ENCODE peak calls at places on chromosomes 3 and 15, in six cellular contexts. R is ovary, D is A549, N is GM12878, G is sigmoid colon, M is suprapubic skin. U is an unnamed sample.

GRCh38 chr3:64244011-64244942 is 19.0 kb upstream of the PRICKLE2 start:
- DNase-seq in R (no peak), D (peak), N (no peak), G (no peak), M (no peak), U (no peak)

GRCh38 chr3:151835751-151836550 is 22.0 kb downstream of the AADAC start:
- DNase-seq in R (no peak), D (peak), N (no peak), G (no peak), M (no peak), U (no peak)

GRCh38 chr3:43691120-43692002 is 623 bp downstream of the ABHD5 start:
- DNase-seq in R (peak), D (peak), N (no peak), G (peak), M (peak), U (peak)

GRCh38 chr3:113783980-113784379 is 37.1 kb downstream of the ATP6V1A start:
- DNase-seq in R (no peak), D (no peak), N (no peak), G (no peak), M (no peak), U (no peak)

GRCh38 chr3:55591893-55592292 is 104.8 kb upstream of the WNT5A start:
- DNase-seq in R (no peak), D (no peak), N (no peak), G (no peak), M (no peak), U (no peak)

GRCh38 chr3:151467069-151467468 is 6.2 kb upstream of the IGSF10 start:
- DNase-seq in R (no peak), D (no peak), N (no peak), G (no peak), M (no peak), U (no peak)

GRCh38 chr15:51135276-51135675 is 40.6 kb upstream of the TNFAIP8L3 start:
- DNase-seq in R (no peak), D (no peak), N (no peak), G (no peak), M (no peak), U (no peak)

GRCh38 chr3:170488802-170489201 is 70.1 kb downstream of the CLDN11 start:
- DNase-seq in R (no peak), D (no peak), N (no peak), G (no peak), M (no peak), U (no peak)

GRCh38 chr15:35833590-35833989 is 287.6 kb upstream of the DPH6 start:
- DNase-seq in R (no peak), D (no peak), N (no peak), G (no peak), M (no peak), U (no peak)

GRCh38 chr15:89379423-89379735 is 44.8 kb upstream of the POLG start:
- DNase-seq in R (no peak), D (no peak), N (no peak), G (no peak), M (no peak), U (no peak)

GRCh38 chr15:65081758-65082157 is 5.2 kb downstream of the KBTBD13 start:
- DNase-seq in R (no peak), D (no peak), N (no peak), G (no peak), M (no peak), U (no peak)

GRCh38 chr3:159764211-159765024 is 224.2 kb upstream of the IL12A start:
- DNase-seq in R (peak), D (peak), N (no peak), G (peak), M (peak), U (no peak)

GRCh38 chr3:180990494-180990893 is 958 bp upstream of the DNAJC19 start:
- DNase-seq in R (no peak), D (no peak), N (no peak), G (no peak), M (no peak), U (no peak)

GRCh38 chr15:97026781-97027180 is 696.3 kb downstream of the NR2F2 start:
- DNase-seq in R (no peak), D (no peak), N (no peak), G (no peak), M (no peak), U (no peak)

GRCh38 chr3:30644615-30645014 is 38.2 kb downstream of the TGFBR2 start:
- DNase-seq in R (no peak), D (no peak), N (no peak), G (peak), M (peak), U (peak)

GRCh38 chr3:57221883-57222282 is 5.6 kb upstream of the APPL1 start:
- DNase-seq in R (no peak), D (no peak), N (no peak), G (no peak), M (no peak), U (no peak)

GRCh38 chr15:71387825-71388224 is 272.6 kb downstream of the THSD4 start:
- DNase-seq in R (no peak), D (no peak), N (no peak), G (no peak), M (no peak), U (no peak)

GRCh38 chr15:73265536-73266153 is 103.1 kb downstream of the HCN4 start:
- DNase-seq in R (peak), D (peak), N (no peak), G (no peak), M (no peak), U (peak)

GRCh38 chr3:177104299-177104992 is 92.8 kb downstream of the TBL1XR1 start:
- DNase-seq in R (no peak), D (no peak), N (no peak), G (no peak), M (no peak), U (no peak)

GRCh38 chr3:66418432-66419052 is 82.3 kb downstream of the LRIG1 start:
- DNase-seq in R (no peak), D (no peak), N (no peak), G (peak), M (no peak), U (peak)

GRCh38 chr15:47507221-47507985 is 209.9 kb upstream of the SEMA6D start:
- DNase-seq in R (no peak), D (no peak), N (no peak), G (no peak), M (no peak), U (no peak)

GRCh38 chr15:40857601-40858351 is 13.9 kb downstream of the SPINT1 start:
- DNase-seq in R (peak), D (peak), N (no peak), G (peak), M (peak), U (peak)

GRCh38 chr15:92715753-92716152 is 60.2 kb upstream of the FAM174B start:
- DNase-seq in R (no peak), D (no peak), N (no peak), G (peak), M (no peak), U (peak)

GRCh38 chr3:96991812-96992211 is 177.4 kb downstream of the EPHA6 start:
- DNase-seq in R (peak), D (no peak), N (no peak), G (no peak), M (no peak), U (no peak)

GRCh38 chr3:194056731-194057415 is 79.1 kb upstream of the HES1 start:
- DNase-seq in R (no peak), D (no peak), N (no peak), G (no peak), M (no peak), U (no peak)

GRCh38 chr3:57105585-57105984 is 45.1 kb downstream of the SPATA12 start:
- DNase-seq in R (no peak), D (no peak), N (no peak), G (no peak), M (no peak), U (no peak)

GRCh38 chr15:59222106-59222505 is 15.5 kb downstream of the LDHAL6B start:
- DNase-seq in R (no peak), D (no peak), N (no peak), G (no peak), M (no peak), U (no peak)

GRCh38 chr3:170802164-170803151 is 67.5 kb downstream of the RPL22L1 start:
- DNase-seq in R (no peak), D (no peak), N (no peak), G (peak), M (no peak), U (no peak)

GRCh38 chr3:111547645-111548044 is 5.6 kb downstream of the CD96 start:
- DNase-seq in R (no peak), D (no peak), N (peak), G (no peak), M (no peak), U (no peak)

GRCh38 chr15:60255390-60255789 is 142.4 kb downstream of the ANXA2 start:
- DNase-seq in R (no peak), D (no peak), N (peak), G (no peak), M (no peak), U (no peak)

GRCh38 chr3:177596248-177596821 is 399.1 kb upstream of the TBL1XR1 start:
- DNase-seq in R (no peak), D (no peak), N (no peak), G (no peak), M (no peak), U (peak)

GRCh38 chr3:184174646-184175492 is at the start of gene AP2M1:
- DNase-seq in R (peak), D (peak), N (peak), G (peak), M (peak), U (peak)

GRCh38 chr3:140386357-140387100 is 291.3 kb upstream of the TRIM42 start:
- DNase-seq in R (peak), D (no peak), N (no peak), G (no peak), M (no peak), U (no peak)

GRCh38 chr15:99181544-99181943 is 67.8 kb downstream of the TTC23 start:
- DNase-seq in R (no peak), D (no peak), N (no peak), G (peak), M (no peak), U (no peak)

GRCh38 chr15:100601628-100602063 is 338 bp downstream of the LINS1 start:
- DNase-seq in R (no peak), D (peak), N (no peak), G (no peak), M (no peak), U (no peak)

GRCh38 chr3:46464326-46465195 is at the start of gene LTF:
- DNase-seq in R (no peak), D (no peak), N (no peak), G (no peak), M (no peak), U (no peak)

GRCh38 chr3:193828477-193828876 is 235.5 kb downstream of the OPA1 start:
- DNase-seq in R (no peak), D (no peak), N (no peak), G (no peak), M (no peak), U (no peak)

GRCh38 chr3:82087958-82088357 is 326.5 kb upstream of the GBE1 start:
- DNase-seq in R (no peak), D (no peak), N (no peak), G (no peak), M (no peak), U (no peak)

GRCh38 chr15:62928996-62929350 is 113.6 kb upstream of the TPM1 start:
- DNase-seq in R (no peak), D (peak), N (no peak), G (no peak), M (no peak), U (no peak)
- TF ChIP-seq EP300 in R (no peak), D (no peak), N (no peak), G (no peak), M (no peak), U (no peak)

GRCh38 chr3:185225080-185225479 is 28.8 kb downstream of the EHHADH start:
- DNase-seq in R (no peak), D (no peak), N (no peak), G (no peak), M (no peak), U (no peak)
- H3K27ac ChIP-seq in R (no peak), D (no peak), N (no peak), G (no peak), M (no peak), U (no peak)

GRCh38 chr15:82849556-82850241 is 40.3 kb downstream of the WHAMM start:
- DNase-seq in R (peak), D (peak), N (no peak), G (peak), M (peak), U (peak)
- TF ChIP-seq EP300 in R (no peak), D (no peak), N (no peak), G (no peak), M (no peak), U (no peak)

DNA sequence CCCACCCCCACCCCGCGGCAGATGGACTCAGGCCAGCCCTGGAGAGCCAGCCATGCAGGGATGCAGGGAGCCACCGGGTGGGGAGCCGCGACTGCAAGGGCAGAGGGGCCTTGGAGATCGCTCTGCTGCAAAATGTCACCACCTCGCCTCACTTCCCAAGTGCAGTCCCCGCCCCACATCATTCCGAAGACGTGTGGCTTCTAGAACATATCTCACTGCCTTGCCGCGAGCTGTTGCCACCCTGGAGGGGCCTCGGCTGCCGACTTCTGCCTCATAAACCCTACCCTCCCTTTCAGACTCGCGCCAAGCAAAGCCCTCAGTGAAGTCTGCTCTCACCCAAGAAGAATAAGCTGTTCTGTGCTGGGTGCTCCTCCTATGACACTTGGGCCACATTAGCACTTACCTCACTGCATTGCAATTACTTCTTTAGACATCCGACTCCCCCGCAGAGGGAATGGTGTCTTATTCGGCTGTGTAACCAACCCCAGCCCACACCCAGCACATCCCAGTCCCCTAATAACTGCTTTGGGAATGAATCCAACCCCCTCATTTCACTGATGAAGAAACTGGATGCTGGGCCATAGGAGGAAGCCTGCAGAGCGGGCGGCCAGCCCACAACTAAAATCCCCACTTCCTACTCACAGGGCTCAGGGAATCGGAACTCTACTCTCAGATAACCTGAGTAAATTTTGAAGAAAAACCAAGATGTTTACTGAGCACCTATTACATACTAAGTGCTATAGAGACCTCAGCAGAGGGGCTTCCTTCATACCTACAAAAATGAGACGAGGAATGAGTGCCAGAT is 8.6 kb downstream of the TLE3 start:
- DNase-seq in R (no peak), D (no peak), N (no peak), G (no peak), M (no peak), U (no peak)
- H3K27ac ChIP-seq in R (no peak), D (no peak), N (no peak), G (peak), M (peak), U (peak)

DNA sequence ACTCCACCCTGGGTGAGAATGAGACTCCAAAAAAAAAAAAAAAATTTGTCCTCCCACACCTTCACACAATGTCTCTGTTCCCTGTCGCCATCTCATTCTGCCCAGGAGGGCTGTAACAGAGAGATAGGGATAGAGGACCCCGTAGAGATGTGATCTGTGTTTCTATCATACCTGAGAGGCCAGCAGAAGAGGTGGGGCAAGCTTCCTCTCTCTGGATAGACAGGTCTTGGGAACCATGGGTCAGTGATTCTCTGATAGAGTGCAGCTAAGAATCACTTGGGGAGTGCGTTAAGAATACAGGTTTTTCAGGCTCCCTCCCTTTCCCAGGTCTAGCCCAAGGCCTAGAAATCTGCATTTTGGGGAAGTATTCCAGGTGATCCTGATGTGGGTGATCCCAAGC is 8.3 kb downstream of the CA12 start:
- DNase-seq in R (no peak), D (no peak), N (no peak), G (no peak), M (no peak), U (no peak)
- TF ChIP-seq EP300 in R (no peak), D (no peak), N (no peak), G (no peak), M (no peak), U (no peak)